ENCODE peak calls at places on chromosomes 4 and X, in five cellular contexts. L, A, G, H and T are unnamed samples.

GRCh38 chr4:119788334-119789266 is 160.0 kb upstream of the PDE5A start:
- DNase-seq in L (no peak), A (no peak), G (no peak), H (no peak), T (no peak)

GRCh38 chrX:48522291-48522690 is 683 bp downstream of the EBP start:
- DNase-seq in L (peak; percentile 43), A (no peak), G (no peak), H (no peak), T (no peak)

GRCh38 chr4:40662962-40663604 is 33.4 kb upstream of the RBM47 start:
- DNase-seq in L (peak; percentile 68), A (no peak), G (peak; percentile 82), H (no peak), T (no peak)

GRCh38 chrX:49001521-49002090 is 458 bp downstream of the GRIPAP1 start:
- DNase-seq in L (peak; percentile 1), A (peak; percentile 40), G (peak; percentile 12), H (peak; percentile 51), T (peak; percentile 7)

GRCh38 chr4:73446336-73446938 is 10.4 kb downstream of the AFP start:
- DNase-seq in L (peak; percentile 78), A (peak; percentile 53), G (no peak), H (no peak), T (peak; percentile 48)

GRCh38 chr4:188196134-188196735 is 57.0 kb downstream of the TRIML1 start:
- DNase-seq in L (no peak), A (no peak), G (no peak), H (no peak), T (no peak)

GRCh38 chr4:19722404-19722803 is 529.3 kb upstream of the SLIT2 start:
- DNase-seq in L (no peak), A (no peak), G (no peak), H (no peak), T (no peak)

GRCh38 chrX:10519761-10520160 is 100.6 kb downstream of the MID1 start:
- DNase-seq in L (no peak), A (no peak), G (no peak), H (no peak), T (no peak)

GRCh38 chr4:145775406-145775805 is 95.5 kb downstream of the C4orf51 start:
- DNase-seq in L (no peak), A (no peak), G (no peak), H (no peak), T (no peak)

GRCh38 chr4:89539797-89540711 is 232.5 kb upstream of the GPRIN3 start:
- DNase-seq in L (no peak), A (no peak), G (no peak), H (no peak), T (no peak)

GRCh38 chr4:168615294-168615693 is 118.4 kb downstream of the PALLD start:
- DNase-seq in L (no peak), A (no peak), G (no peak), H (no peak), T (no peak)

DNA sequence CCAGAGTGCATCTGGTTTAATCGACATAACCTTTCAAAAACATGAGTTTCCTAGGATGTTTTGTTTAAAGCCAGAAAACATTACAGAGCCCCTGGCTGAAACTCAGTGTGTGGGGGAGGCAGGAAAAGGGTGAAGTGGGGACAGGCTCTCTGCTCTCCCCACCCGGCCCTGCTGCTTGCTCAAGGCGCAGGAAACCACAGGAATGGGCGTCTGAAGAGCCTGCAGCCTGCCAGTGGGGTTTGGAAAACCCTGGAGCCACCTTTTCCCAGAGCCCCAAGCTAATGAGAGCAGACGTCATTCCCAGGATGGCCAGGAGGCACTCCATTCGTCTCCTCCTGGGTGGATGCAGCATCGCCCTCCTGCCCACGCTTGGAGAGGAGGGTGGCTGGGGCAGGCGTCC is 240.6 kb downstream of the AFAP1 start:
- DNase-seq in L (no peak), A (no peak), G (no peak), H (no peak), T (no peak)
- TF ChIP-seq SP1 in L (no peak), A (no peak), G (no peak), H (no peak), T (no peak)

DNA sequence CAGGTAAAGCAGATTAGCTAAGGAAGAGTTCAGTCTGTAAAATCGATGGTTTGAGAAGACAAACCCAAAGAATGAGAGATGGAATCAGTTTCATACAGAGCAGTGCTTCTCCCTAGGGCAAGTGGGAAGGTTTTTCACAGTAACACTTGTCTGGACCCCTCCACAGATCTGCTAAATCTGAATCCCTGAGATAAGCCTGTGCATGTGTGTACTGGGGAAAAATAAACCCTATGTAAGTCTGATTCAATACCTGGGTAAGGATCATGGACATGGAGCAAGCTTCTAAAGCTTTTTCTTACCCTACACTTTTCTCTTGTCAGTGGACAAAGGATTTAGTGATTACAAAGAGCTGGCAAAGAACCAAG is 13.6 kb downstream of the ELOVL6 start:
- DNase-seq in L (no peak), A (no peak), G (no peak), H (no peak), T (no peak)
- H3K36me3 ChIP-seq in L (peaks cover 22% of the 10 kb centered on the region), A (peaks cover 73% of the 10 kb centered on the region), G (no peaks in the 10 kb centered on the region), H (no peaks in the 10 kb centered on the region), T (no peaks in the 10 kb centered on the region)

DNA sequence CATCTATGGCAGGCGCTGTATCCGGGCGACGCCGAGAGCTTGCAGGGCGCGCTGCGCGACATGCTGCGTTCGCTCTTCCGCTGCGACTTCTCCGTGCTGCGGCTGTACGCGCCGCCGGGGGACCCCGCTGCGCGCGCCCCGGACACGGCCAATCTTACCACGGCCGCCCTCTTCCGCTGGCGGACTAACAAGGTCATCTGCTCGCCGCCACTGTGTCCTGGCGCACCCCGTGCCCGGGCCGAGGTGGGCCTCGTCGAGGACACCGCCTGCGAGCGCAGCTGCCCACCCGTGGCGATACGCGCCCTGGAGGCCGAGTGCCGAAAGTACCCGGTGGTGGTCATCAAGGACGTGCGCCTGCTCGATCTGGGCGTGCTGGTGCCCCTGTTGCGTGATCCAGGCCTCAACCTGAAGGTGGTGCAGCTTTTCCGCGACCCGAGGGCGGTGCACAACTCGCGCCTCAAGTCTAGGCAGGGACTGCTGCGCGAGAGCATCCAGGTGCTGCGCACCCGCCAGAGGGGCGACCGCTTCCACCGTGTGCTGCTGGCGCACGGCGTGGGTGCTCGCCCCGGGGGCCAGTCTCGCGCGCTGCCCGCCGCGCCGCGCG is 874 bp downstream of the CHST7 start:
- DNase-seq in L (peak; percentile 12), A (no peak), G (no peak), H (peak; percentile 58), T (no peak)
- TF ChIP-seq YY1 in L (no peak), A (no peak), G (no peak), H (no peak), T (no peak)

GRCh38 chrX:152817082-152817744 is 13.3 kb downstream of the CETN2 start:
- DNase-seq in L (no peak), A (peak; percentile 68), G (no peak), H (no peak), T (no peak)
- TF ChIP-seq SP1 in L (no peak), A (no peak), G (no peak), H (no peak), T (no peak)

GRCh38 chr4:174999407-174999806 is 81.2 kb downstream of the ADAM29 start:
- DNase-seq in L (no peak), A (no peak), G (no peak), H (no peak), T (no peak)

GRCh38 chr4:174996079-174996478 is 77.9 kb downstream of the ADAM29 start:
- DNase-seq in L (no peak), A (no peak), G (no peak), H (no peak), T (no peak)

GRCh38 chr4:174989791-174990190 is 71.6 kb downstream of the ADAM29 start:
- DNase-seq in L (no peak), A (no peak), G (no peak), H (no peak), T (no peak)

DNA sequence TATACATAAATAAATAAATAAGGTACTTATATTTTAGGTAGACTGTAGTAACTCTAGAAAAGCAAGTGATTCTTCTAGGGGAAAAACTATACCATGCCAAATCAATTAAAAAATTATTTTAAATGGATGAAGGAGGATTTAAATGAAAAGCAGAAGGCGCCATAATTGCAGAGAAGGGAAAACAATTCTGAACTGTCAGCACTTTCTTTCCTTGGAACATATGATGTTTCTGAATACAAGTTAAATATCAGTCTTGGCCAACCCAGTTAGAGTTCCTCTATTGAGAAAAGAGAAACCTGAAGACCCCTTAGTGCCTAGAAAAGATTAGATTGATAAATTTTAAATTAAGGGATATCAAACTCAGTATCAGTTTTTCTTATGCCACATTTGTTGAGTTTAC is 75.8 kb downstream of the ADAM29 start:
- DNase-seq in L (no peak), A (no peak), G (no peak), H (no peak), T (no peak)
- H3K36me3 ChIP-seq in L (no peaks in the 10 kb centered on the region), A (no peaks in the 10 kb centered on the region), G (no peaks in the 10 kb centered on the region), H (no peaks in the 10 kb centered on the region), T (no peaks in the 10 kb centered on the region)